ENCODE peak calls at places on chromosomes 4 and X, in seven cellular contexts. One of them, this sample, is unnamed. For H3K36me3, the result is how much of the 10 kb centered on the place peaks cover.

GRCh38 chrX:38409289-38409688 is 56.9 kb downstream of the OTC start:
- DNase-seq in CD8-positive, alpha-beta memory T cell: no peak
- DNase-seq in naive thymus-derived CD4-positive, alpha-beta T cell: no peak
- DNase-seq in testis: no peak
- DNase-seq in right lobe of liver: no peak
- DNase-seq in mucosa of descending colon: no peak
- DNase-seq in left ventricle myocardium inferior: no peak
- DNase-seq in this sample: no peak

GRCh38 chr4:4912155-4912554 is 52.7 kb downstream of the MSX1 start:
- DNase-seq in CD8-positive, alpha-beta memory T cell: no peak
- DNase-seq in naive thymus-derived CD4-positive, alpha-beta T cell: no peak
- DNase-seq in testis: no peak
- DNase-seq in right lobe of liver: no peak
- DNase-seq in mucosa of descending colon: no peak
- DNase-seq in left ventricle myocardium inferior: no peak
- DNase-seq in this sample: no peak

GRCh38 chrX:9895225-9895912 is 71.8 kb upstream of the CLDN34 start:
- DNase-seq in CD8-positive, alpha-beta memory T cell: no peak
- DNase-seq in naive thymus-derived CD4-positive, alpha-beta T cell: no peak
- DNase-seq in testis: no peak
- DNase-seq in right lobe of liver: no peak
- DNase-seq in mucosa of descending colon: no peak
- DNase-seq in left ventricle myocardium inferior: no peak
- DNase-seq in this sample: no peak

GRCh38 chr4:37757705-37758104 is 68.8 kb upstream of the PGM2 start:
- DNase-seq in CD8-positive, alpha-beta memory T cell: no peak
- DNase-seq in naive thymus-derived CD4-positive, alpha-beta T cell: no peak
- DNase-seq in testis: no peak
- DNase-seq in right lobe of liver: no peak
- DNase-seq in mucosa of descending colon: no peak
- DNase-seq in left ventricle myocardium inferior: no peak
- DNase-seq in this sample: no peak

GRCh38 chr4:96035727-96036126 is 195.8 kb downstream of the PDHA2 start:
- DNase-seq in CD8-positive, alpha-beta memory T cell: no peak
- DNase-seq in naive thymus-derived CD4-positive, alpha-beta T cell: no peak
- DNase-seq in testis: peak
- DNase-seq in right lobe of liver: no peak
- DNase-seq in mucosa of descending colon: no peak
- DNase-seq in left ventricle myocardium inferior: no peak
- DNase-seq in this sample: no peak

GRCh38 chrX:72539822-72540221 is 32.8 kb downstream of the HDAC8 start:
- DNase-seq in CD8-positive, alpha-beta memory T cell: no peak
- DNase-seq in naive thymus-derived CD4-positive, alpha-beta T cell: no peak
- DNase-seq in testis: peak
- DNase-seq in right lobe of liver: no peak
- DNase-seq in mucosa of descending colon: no peak
- DNase-seq in left ventricle myocardium inferior: no peak
- DNase-seq in this sample: no peak

GRCh38 chr4:3500111-3500510 is 32.1 kb downstream of the LRPAP1 start:
- DNase-seq in CD8-positive, alpha-beta memory T cell: no peak
- DNase-seq in naive thymus-derived CD4-positive, alpha-beta T cell: no peak
- DNase-seq in testis: no peak
- DNase-seq in right lobe of liver: no peak
- DNase-seq in mucosa of descending colon: no peak
- DNase-seq in left ventricle myocardium inferior: no peak
- DNase-seq in this sample: no peak

GRCh38 chr4:114302472-114302871 is 296.1 kb upstream of the UGT8 start:
- DNase-seq in CD8-positive, alpha-beta memory T cell: no peak
- DNase-seq in naive thymus-derived CD4-positive, alpha-beta T cell: no peak
- DNase-seq in testis: no peak
- DNase-seq in right lobe of liver: no peak
- DNase-seq in mucosa of descending colon: no peak
- DNase-seq in left ventricle myocardium inferior: no peak
- DNase-seq in this sample: no peak

GRCh38 chrX:44507292-44507691 is 35.4 kb downstream of the FUNDC1 start:
- DNase-seq in CD8-positive, alpha-beta memory T cell: no peak
- DNase-seq in naive thymus-derived CD4-positive, alpha-beta T cell: no peak
- DNase-seq in testis: no peak
- DNase-seq in right lobe of liver: no peak
- DNase-seq in mucosa of descending colon: no peak
- DNase-seq in left ventricle myocardium inferior: no peak
- DNase-seq in this sample: no peak

GRCh38 chr4:8685831-8686230 is 93.3 kb downstream of the CPZ start:
- DNase-seq in CD8-positive, alpha-beta memory T cell: no peak
- DNase-seq in naive thymus-derived CD4-positive, alpha-beta T cell: no peak
- DNase-seq in testis: no peak
- DNase-seq in right lobe of liver: no peak
- DNase-seq in mucosa of descending colon: no peak
- DNase-seq in left ventricle myocardium inferior: no peak
- DNase-seq in this sample: peak

GRCh38 chr4:147570616-147571015 is 46.6 kb upstream of the TMEM184C start:
- DNase-seq in CD8-positive, alpha-beta memory T cell: no peak
- DNase-seq in naive thymus-derived CD4-positive, alpha-beta T cell: no peak
- DNase-seq in testis: no peak
- DNase-seq in right lobe of liver: no peak
- DNase-seq in mucosa of descending colon: no peak
- DNase-seq in left ventricle myocardium inferior: no peak
- DNase-seq in this sample: no peak

GRCh38 chr4:150591904-150592303 is 10.0 kb downstream of the MAB21L2 start:
- DNase-seq in CD8-positive, alpha-beta memory T cell: no peak
- DNase-seq in naive thymus-derived CD4-positive, alpha-beta T cell: no peak
- DNase-seq in testis: no peak
- DNase-seq in right lobe of liver: no peak
- DNase-seq in mucosa of descending colon: no peak
- DNase-seq in left ventricle myocardium inferior: no peak
- DNase-seq in this sample: no peak

GRCh38 chrX:47958943-47959342 is 44.8 kb downstream of the ZNF182 start:
- DNase-seq in CD8-positive, alpha-beta memory T cell: peak
- DNase-seq in naive thymus-derived CD4-positive, alpha-beta T cell: no peak
- DNase-seq in testis: no peak
- DNase-seq in right lobe of liver: no peak
- DNase-seq in mucosa of descending colon: no peak
- DNase-seq in left ventricle myocardium inferior: no peak
- DNase-seq in this sample: no peak

GRCh38 chr4:8652181-8653078 is 59.9 kb downstream of the CPZ start:
- DNase-seq in CD8-positive, alpha-beta memory T cell: no peak
- DNase-seq in naive thymus-derived CD4-positive, alpha-beta T cell: no peak
- DNase-seq in testis: no peak
- DNase-seq in right lobe of liver: peak
- DNase-seq in mucosa of descending colon: no peak
- DNase-seq in left ventricle myocardium inferior: no peak
- DNase-seq in this sample: no peak

GRCh38 chr4:134470544-134470943 is 269.0 kb upstream of the PABPC4L start:
- DNase-seq in CD8-positive, alpha-beta memory T cell: no peak
- DNase-seq in naive thymus-derived CD4-positive, alpha-beta T cell: no peak
- DNase-seq in testis: peak
- DNase-seq in right lobe of liver: no peak
- DNase-seq in mucosa of descending colon: no peak
- DNase-seq in left ventricle myocardium inferior: no peak
- DNase-seq in this sample: no peak

GRCh38 chr4:147108409-147108808 is 162.7 kb upstream of the TTC29 start:
- DNase-seq in CD8-positive, alpha-beta memory T cell: no peak
- DNase-seq in naive thymus-derived CD4-positive, alpha-beta T cell: no peak
- DNase-seq in testis: no peak
- DNase-seq in right lobe of liver: no peak
- DNase-seq in mucosa of descending colon: no peak
- DNase-seq in left ventricle myocardium inferior: no peak
- DNase-seq in this sample: no peak

DNA sequence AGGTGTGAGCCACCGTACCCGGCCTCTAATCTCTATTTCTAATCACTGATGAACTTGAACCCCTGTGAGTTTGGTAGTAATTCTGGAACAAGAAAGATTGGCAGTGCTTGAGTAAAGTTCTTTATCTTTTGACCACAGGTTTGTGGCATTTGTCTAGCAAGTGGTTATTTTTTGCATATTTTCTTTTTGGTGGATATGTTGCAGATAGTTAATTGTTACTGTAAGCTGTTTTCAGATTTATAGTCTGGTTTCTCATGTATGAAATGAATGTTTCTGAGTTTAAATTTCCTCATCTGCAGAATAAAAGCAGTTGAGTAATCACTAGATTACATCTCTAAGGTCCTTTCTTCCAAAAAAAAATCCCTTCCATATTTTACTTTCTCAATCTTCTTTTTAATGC is 105.2 kb downstream of the GASK1B start:
- DNase-seq in CD8-positive, alpha-beta memory T cell: no peak
- DNase-seq in naive thymus-derived CD4-positive, alpha-beta T cell: no peak
- DNase-seq in testis: no peak
- DNase-seq in right lobe of liver: no peak
- DNase-seq in mucosa of descending colon: no peak
- DNase-seq in left ventricle myocardium inferior: no peak
- DNase-seq in this sample: no peak
- H3K4me3 ChIP-seq in CD8-positive, alpha-beta memory T cell: no peak
- H3K4me3 ChIP-seq in naive thymus-derived CD4-positive, alpha-beta T cell: no peak
- H3K4me3 ChIP-seq in testis: no peak
- H3K4me3 ChIP-seq in right lobe of liver: no peak
- H3K4me3 ChIP-seq in mucosa of descending colon: no peak
- H3K4me3 ChIP-seq in left ventricle myocardium inferior: no peak
- H3K4me3 ChIP-seq in this sample: no peak

GRCh38 chr4:182715548-182715947 is 201.6 kb downstream of the DCTD start:
- DNase-seq in CD8-positive, alpha-beta memory T cell: no peak
- DNase-seq in naive thymus-derived CD4-positive, alpha-beta T cell: no peak
- DNase-seq in testis: no peak
- DNase-seq in right lobe of liver: no peak
- DNase-seq in mucosa of descending colon: no peak
- DNase-seq in left ventricle myocardium inferior: no peak
- DNase-seq in this sample: no peak

GRCh38 chr4:182716207-182716606 is 201.0 kb downstream of the DCTD start:
- DNase-seq in CD8-positive, alpha-beta memory T cell: no peak
- DNase-seq in naive thymus-derived CD4-positive, alpha-beta T cell: no peak
- DNase-seq in testis: no peak
- DNase-seq in right lobe of liver: no peak
- DNase-seq in mucosa of descending colon: no peak
- DNase-seq in left ventricle myocardium inferior: no peak
- DNase-seq in this sample: no peak

GRCh38 chr4:182717788-182718583 is 199.2 kb downstream of the DCTD start:
- DNase-seq in CD8-positive, alpha-beta memory T cell: no peak
- DNase-seq in naive thymus-derived CD4-positive, alpha-beta T cell: no peak
- DNase-seq in testis: no peak
- DNase-seq in right lobe of liver: no peak
- DNase-seq in mucosa of descending colon: no peak
- DNase-seq in left ventricle myocardium inferior: no peak
- DNase-seq in this sample: no peak
- H3K36me3 ChIP-seq in CD8-positive, alpha-beta memory T cell: under half
- H3K36me3 ChIP-seq in naive thymus-derived CD4-positive, alpha-beta T cell: under half
- H3K36me3 ChIP-seq in testis: under half
- H3K36me3 ChIP-seq in right lobe of liver: under half
- H3K36me3 ChIP-seq in mucosa of descending colon: under half
- H3K36me3 ChIP-seq in left ventricle myocardium inferior: under half
- H3K36me3 ChIP-seq in this sample: under half

GRCh38 chrX:129781134-129782014 is 1.6 kb downstream of the SASH3 start:
- DNase-seq in CD8-positive, alpha-beta memory T cell: peak
- DNase-seq in naive thymus-derived CD4-positive, alpha-beta T cell: peak
- DNase-seq in testis: peak
- DNase-seq in right lobe of liver: no peak
- DNase-seq in mucosa of descending colon: peak
- DNase-seq in left ventricle myocardium inferior: no peak
- DNase-seq in this sample: no peak
- H3K4me3 ChIP-seq in CD8-positive, alpha-beta memory T cell: peak
- H3K4me3 ChIP-seq in naive thymus-derived CD4-positive, alpha-beta T cell: peak
- H3K4me3 ChIP-seq in testis: no peak
- H3K4me3 ChIP-seq in right lobe of liver: peak
- H3K4me3 ChIP-seq in mucosa of descending colon: no peak
- H3K4me3 ChIP-seq in left ventricle myocardium inferior: peak
- H3K4me3 ChIP-seq in this sample: no peak

GRCh38 chr4:742096-742741 is 36.6 kb downstream of the PCGF3 start:
- DNase-seq in CD8-positive, alpha-beta memory T cell: no peak
- DNase-seq in naive thymus-derived CD4-positive, alpha-beta T cell: no peak
- DNase-seq in testis: no peak
- DNase-seq in right lobe of liver: no peak
- DNase-seq in mucosa of descending colon: no peak
- DNase-seq in left ventricle myocardium inferior: no peak
- DNase-seq in this sample: no peak

GRCh38 chr4:743463-744211 is 38.0 kb downstream of the PCGF3 start:
- DNase-seq in CD8-positive, alpha-beta memory T cell: no peak
- DNase-seq in naive thymus-derived CD4-positive, alpha-beta T cell: no peak
- DNase-seq in testis: no peak
- DNase-seq in right lobe of liver: no peak
- DNase-seq in mucosa of descending colon: peak
- DNase-seq in left ventricle myocardium inferior: no peak
- DNase-seq in this sample: no peak

GRCh38 chr4:744212-744841 is 38.7 kb downstream of the PCGF3 start:
- DNase-seq in CD8-positive, alpha-beta memory T cell: no peak
- DNase-seq in naive thymus-derived CD4-positive, alpha-beta T cell: no peak
- DNase-seq in testis: no peak
- DNase-seq in right lobe of liver: no peak
- DNase-seq in mucosa of descending colon: peak
- DNase-seq in left ventricle myocardium inferior: no peak
- DNase-seq in this sample: no peak

GRCh38 chr4:740656-741282 is 35.1 kb downstream of the PCGF3 start:
- DNase-seq in CD8-positive, alpha-beta memory T cell: no peak
- DNase-seq in naive thymus-derived CD4-positive, alpha-beta T cell: no peak
- DNase-seq in testis: no peak
- DNase-seq in right lobe of liver: no peak
- DNase-seq in mucosa of descending colon: no peak
- DNase-seq in left ventricle myocardium inferior: no peak
- DNase-seq in this sample: no peak

DNA sequence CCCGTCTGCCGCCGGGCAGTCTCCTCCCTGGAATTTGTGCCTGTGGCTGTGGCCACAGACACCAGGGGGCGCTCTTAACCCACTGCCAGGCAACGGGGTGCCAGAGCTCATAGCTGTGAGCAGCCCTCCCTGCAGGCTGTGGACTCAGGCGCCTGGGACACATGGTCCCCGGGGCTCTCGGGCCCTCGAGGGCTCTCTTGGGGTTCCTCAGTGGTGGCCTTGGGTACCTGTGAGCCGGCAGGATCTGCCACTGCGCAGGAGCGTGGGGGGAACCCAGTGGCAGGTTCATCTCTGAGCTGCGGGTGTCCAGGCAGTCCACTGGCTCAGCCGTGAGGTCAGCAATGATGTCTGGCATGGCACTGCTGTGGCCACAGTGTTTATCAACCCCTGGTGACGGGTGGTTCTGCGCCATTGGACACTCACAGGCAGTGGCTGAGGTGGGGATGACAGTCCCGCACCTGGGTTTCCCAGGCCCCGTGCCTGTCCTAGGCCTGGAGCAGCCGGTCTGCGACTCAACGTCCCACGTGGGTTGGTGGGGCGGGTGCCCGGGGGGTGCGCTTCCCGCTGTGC is 37.2 kb downstream of the PCGF3 start:
- DNase-seq in CD8-positive, alpha-beta memory T cell: peak
- DNase-seq in naive thymus-derived CD4-positive, alpha-beta T cell: peak
- DNase-seq in testis: peak
- DNase-seq in right lobe of liver: peak
- DNase-seq in mucosa of descending colon: peak
- DNase-seq in left ventricle myocardium inferior: peak
- DNase-seq in this sample: peak
- H3K36me3 ChIP-seq in CD8-positive, alpha-beta memory T cell: under half
- H3K36me3 ChIP-seq in naive thymus-derived CD4-positive, alpha-beta T cell: under half
- H3K36me3 ChIP-seq in testis: under half
- H3K36me3 ChIP-seq in right lobe of liver: under half
- H3K36me3 ChIP-seq in mucosa of descending colon: under half
- H3K36me3 ChIP-seq in left ventricle myocardium inferior: under half
- H3K36me3 ChIP-seq in this sample: under half

This sample was measured in MG63.